ENCODE peak calls at places on chromosomes 16 and 17, in ten cellular contexts. N is NCI-H446 treated with DMSO at 0.1 percent for 48 hours; L is hippocampal formation; A is heart right ventricle; X is stromal cell of bone marrow; T is adipocyte; S is lower leg skin; R is CD8-positive, alpha-beta T cell; J is stimulated activated CD4-positive, alpha-beta T cell treated with anti-CD3 and anti-CD28 coated beads, Interleukin-1b, Interleukin-23, amount 100 ng/mL, for 24 hours; Y is NCI-H69. V is an unnamed sample.

GRCh38 chr17:74742153-74742515 is 5.1 kb downstream of the RAB37 start:
- DNase-seq in N (no peak), L (no peak), A (no peak), X (no peak), T (peak; percentile 20), S (no peak), R (peak; percentile 40), J (no peak), Y (peak; percentile 74), V (no peak)

GRCh38 chr16:1320658-1321240 is 11.3 kb downstream of the UBE2I start:
- DNase-seq in N (no peak), L (no peak), A (no peak), X (no peak), T (no peak), S (no peak), R (no peak), J (no peak), Y (no peak), V (no peak)

GRCh38 chr16:77062878-77063566 is 128.0 kb upstream of the MON1B start:
- DNase-seq in N (no peak), L (no peak), A (no peak), X (no peak), T (no peak), S (no peak), R (no peak), J (no peak), Y (no peak), V (no peak)

GRCh38 chr16:86668136-86668535 is 89.8 kb downstream of the FOXL1 start:
- DNase-seq in N (no peak), L (no peak), A (peak; percentile 59), X (no peak), T (peak; percentile 54), S (no peak), R (no peak), J (no peak), Y (no peak), V (no peak)

GRCh38 chr16:70453891-70454220 is 539 bp upstream of the FCSK start:
- DNase-seq in N (no peak), L (no peak), A (no peak), X (no peak), T (peak; percentile 71), S (no peak), R (no peak), J (no peak), Y (peak; percentile 76), V (no peak)

GRCh38 chr16:72092832-72093447 is 480 bp downstream of the TXNL4B start:
- DNase-seq in N (no peak), L (peak; percentile 17), A (no peak), X (peak; percentile 60), T (peak; percentile 77), S (no peak), R (no peak), J (no peak), Y (peak; percentile 33), V (peak; percentile 63)

GRCh38 chr17:2703606-2704005 is 8.0 kb downstream of the CLUH start:
- DNase-seq in N (no peak), L (no peak), A (no peak), X (no peak), T (no peak), S (no peak), R (no peak), J (no peak), Y (no peak), V (no peak)

GRCh38 chr17:14133104-14133503 is 63.8 kb downstream of the COX10 start:
- DNase-seq in N (no peak), L (no peak), A (no peak), X (no peak), T (no peak), S (no peak), R (no peak), J (no peak), Y (no peak), V (no peak)

GRCh38 chr16:88434353-88434690 is 18.8 kb upstream of the ZFPM1 start:
- DNase-seq in N (no peak), L (no peak), A (no peak), X (no peak), T (no peak), S (no peak), R (no peak), J (no peak), Y (no peak), V (no peak)